ENCODE peak calls at places on chromosomes 1 and 21, in seven cellular contexts. One of them, this sample, is unnamed.

GRCh38 chr1:155485945-155486344 is 76.7 kb downstream of the ASH1L start:
- DNase-seq in esophagus squamous epithelium: no peak
- DNase-seq in neural progenitor cell: no peak
- DNase-seq in H9: no peak
- DNase-seq in ovary: no peak
- DNase-seq in dorsolateral prefrontal cortex: no peak
- DNase-seq in PC-9: no peak
- DNase-seq in this sample: no peak

GRCh38 chr1:205592443-205593003 is 39.3 kb downstream of the ELK4 start:
- DNase-seq in esophagus squamous epithelium: no peak
- DNase-seq in neural progenitor cell: no peak
- DNase-seq in dorsolateral prefrontal cortex: no peak
- DNase-seq in H9: no peak
- DNase-seq in PC-9: no peak
- DNase-seq in ovary: no peak
- DNase-seq in this sample: no peak

GRCh38 chr1:3599286-3599811 is 12.0 kb downstream of the MEGF6 start:
- DNase-seq in PC-9: no peak
- DNase-seq in neural progenitor cell: no peak
- DNase-seq in ovary: no peak
- DNase-seq in esophagus squamous epithelium: no peak
- DNase-seq in dorsolateral prefrontal cortex: peak
- DNase-seq in H9: no peak
- DNase-seq in this sample: no peak

GRCh38 chr1:226100436-226101347 is 38.2 kb downstream of the H3-3A start:
- DNase-seq in H9: no peak
- DNase-seq in esophagus squamous epithelium: no peak
- DNase-seq in PC-9: no peak
- DNase-seq in neural progenitor cell: peak
- DNase-seq in dorsolateral prefrontal cortex: no peak
- DNase-seq in ovary: no peak
- DNase-seq in this sample: no peak

GRCh38 chr1:233750139-233750538 is 136.2 kb downstream of the KCNK1 start:
- DNase-seq in neural progenitor cell: no peak
- DNase-seq in esophagus squamous epithelium: no peak
- DNase-seq in ovary: no peak
- DNase-seq in dorsolateral prefrontal cortex: no peak
- DNase-seq in PC-9: no peak
- DNase-seq in H9: no peak
- DNase-seq in this sample: no peak

GRCh38 chr1:95793893-95794292 is 559.9 kb downstream of the RWDD3 start:
- DNase-seq in ovary: no peak
- DNase-seq in esophagus squamous epithelium: no peak
- DNase-seq in PC-9: no peak
- DNase-seq in neural progenitor cell: peak
- DNase-seq in dorsolateral prefrontal cortex: no peak
- DNase-seq in H9: peak
- DNase-seq in this sample: no peak

GRCh38 chr1:154198756-154199562 is 7.1 kb upstream of the TPM3 start:
- DNase-seq in H9: peak
- DNase-seq in ovary: peak
- DNase-seq in PC-9: no peak
- DNase-seq in dorsolateral prefrontal cortex: no peak
- DNase-seq in esophagus squamous epithelium: no peak
- DNase-seq in neural progenitor cell: peak
- DNase-seq in this sample: no peak

GRCh38 chr1:49298304-49298703 is 521.6 kb upstream of the BEND5 start:
- DNase-seq in esophagus squamous epithelium: no peak
- DNase-seq in H9: peak
- DNase-seq in PC-9: no peak
- DNase-seq in ovary: peak
- DNase-seq in neural progenitor cell: no peak
- DNase-seq in dorsolateral prefrontal cortex: no peak
- DNase-seq in this sample: no peak

GRCh38 chr1:198878566-198878965 is 239.7 kb downstream of the PTPRC start:
- DNase-seq in dorsolateral prefrontal cortex: no peak
- DNase-seq in neural progenitor cell: no peak
- DNase-seq in ovary: no peak
- DNase-seq in PC-9: no peak
- DNase-seq in H9: no peak
- DNase-seq in esophagus squamous epithelium: no peak
- DNase-seq in this sample: no peak

GRCh38 chr1:66353207-66353606 is 180.7 kb upstream of the SGIP1 start:
- DNase-seq in neural progenitor cell: peak
- DNase-seq in PC-9: no peak
- DNase-seq in ovary: no peak
- DNase-seq in esophagus squamous epithelium: no peak
- DNase-seq in H9: peak
- DNase-seq in dorsolateral prefrontal cortex: peak
- DNase-seq in this sample: peak

GRCh38 chr1:214658785-214659184 is 55.8 kb downstream of the CENPF start:
- DNase-seq in PC-9: no peak
- DNase-seq in ovary: no peak
- DNase-seq in H9: no peak
- DNase-seq in neural progenitor cell: peak
- DNase-seq in dorsolateral prefrontal cortex: no peak
- DNase-seq in esophagus squamous epithelium: no peak
- DNase-seq in this sample: no peak

GRCh38 chr1:3283849-3284248 is 170.6 kb upstream of the ARHGEF16 start:
- DNase-seq in ovary: peak
- DNase-seq in neural progenitor cell: peak
- DNase-seq in dorsolateral prefrontal cortex: no peak
- DNase-seq in esophagus squamous epithelium: no peak
- DNase-seq in PC-9: no peak
- DNase-seq in H9: peak
- DNase-seq in this sample: no peak

GRCh38 chr1:46643368-46643775 is 24.8 kb downstream of the ATPAF1 start:
- DNase-seq in H9: no peak
- DNase-seq in neural progenitor cell: no peak
- DNase-seq in esophagus squamous epithelium: no peak
- DNase-seq in ovary: no peak
- DNase-seq in dorsolateral prefrontal cortex: no peak
- DNase-seq in PC-9: peak
- DNase-seq in this sample: no peak

GRCh38 chr1:235161685-235162327 is 756 bp upstream of the RBM34 start:
- DNase-seq in H9: no peak
- DNase-seq in PC-9: no peak
- DNase-seq in dorsolateral prefrontal cortex: no peak
- DNase-seq in ovary: no peak
- DNase-seq in esophagus squamous epithelium: no peak
- DNase-seq in neural progenitor cell: peak
- DNase-seq in this sample: no peak

GRCh38 chr1:201649776-201650607 is 111.1 kb downstream of the NAV1 start:
- DNase-seq in ovary: peak
- DNase-seq in dorsolateral prefrontal cortex: peak
- DNase-seq in PC-9: peak
- DNase-seq in neural progenitor cell: peak
- DNase-seq in H9: peak
- DNase-seq in esophagus squamous epithelium: no peak
- DNase-seq in this sample: peak

GRCh38 chr1:69982992-69983391 is 222.4 kb downstream of the LRRC40 start:
- DNase-seq in H9: no peak
- DNase-seq in dorsolateral prefrontal cortex: no peak
- DNase-seq in PC-9: no peak
- DNase-seq in esophagus squamous epithelium: no peak
- DNase-seq in ovary: no peak
- DNase-seq in neural progenitor cell: no peak
- DNase-seq in this sample: no peak

GRCh38 chr1:63532727-63533126 is 9.4 kb downstream of the EFCAB7 start:
- DNase-seq in dorsolateral prefrontal cortex: no peak
- DNase-seq in H9: no peak
- DNase-seq in esophagus squamous epithelium: no peak
- DNase-seq in PC-9: no peak
- DNase-seq in ovary: no peak
- DNase-seq in neural progenitor cell: no peak
- DNase-seq in this sample: no peak
- H3K27ac ChIP-seq in dorsolateral prefrontal cortex: no peak
- H3K27ac ChIP-seq in H9: no peak
- H3K27ac ChIP-seq in esophagus squamous epithelium: no peak
- H3K27ac ChIP-seq in PC-9: no peak
- H3K27ac ChIP-seq in ovary: no peak
- H3K27ac ChIP-seq in neural progenitor cell: no peak
- H3K27ac ChIP-seq in this sample: no peak

GRCh38 chr21:29232601-29233541 is 65.9 kb upstream of the BACH1 start:
- DNase-seq in ovary: no peak
- DNase-seq in PC-9: no peak
- DNase-seq in dorsolateral prefrontal cortex: no peak
- DNase-seq in H9: no peak
- DNase-seq in esophagus squamous epithelium: no peak
- DNase-seq in neural progenitor cell: no peak
- DNase-seq in this sample: no peak
- H3K27ac ChIP-seq in ovary: no peak
- H3K27ac ChIP-seq in PC-9: peak
- H3K27ac ChIP-seq in dorsolateral prefrontal cortex: no peak
- H3K27ac ChIP-seq in H9: no peak
- H3K27ac ChIP-seq in esophagus squamous epithelium: peak
- H3K27ac ChIP-seq in neural progenitor cell: no peak
- H3K27ac ChIP-seq in this sample: no peak

GRCh38 chr1:35887508-35887907 is 4.5 kb downstream of the AGO1 start:
- DNase-seq in ovary: no peak
- DNase-seq in dorsolateral prefrontal cortex: no peak
- DNase-seq in PC-9: no peak
- DNase-seq in esophagus squamous epithelium: no peak
- DNase-seq in H9: no peak
- DNase-seq in neural progenitor cell: no peak
- DNase-seq in this sample: no peak
- H3K27ac ChIP-seq in ovary: no peak
- H3K27ac ChIP-seq in dorsolateral prefrontal cortex: no peak
- H3K27ac ChIP-seq in PC-9: no peak
- H3K27ac ChIP-seq in esophagus squamous epithelium: no peak
- H3K27ac ChIP-seq in H9: no peak
- H3K27ac ChIP-seq in neural progenitor cell: no peak
- H3K27ac ChIP-seq in this sample: no peak

GRCh38 chr1:67626495-67627235 is 58.3 kb upstream of the GADD45A start:
- DNase-seq in dorsolateral prefrontal cortex: no peak
- DNase-seq in ovary: no peak
- DNase-seq in PC-9: peak
- DNase-seq in H9: no peak
- DNase-seq in esophagus squamous epithelium: no peak
- DNase-seq in neural progenitor cell: no peak
- DNase-seq in this sample: no peak

GRCh38 chr1:67627336-67627735 is 57.7 kb upstream of the GADD45A start:
- DNase-seq in H9: no peak
- DNase-seq in dorsolateral prefrontal cortex: no peak
- DNase-seq in ovary: no peak
- DNase-seq in esophagus squamous epithelium: no peak
- DNase-seq in neural progenitor cell: no peak
- DNase-seq in PC-9: no peak
- DNase-seq in this sample: no peak

GRCh38 chr1:67626090-67626489 is 58.9 kb upstream of the GADD45A start:
- DNase-seq in dorsolateral prefrontal cortex: no peak
- DNase-seq in neural progenitor cell: no peak
- DNase-seq in ovary: no peak
- DNase-seq in PC-9: no peak
- DNase-seq in esophagus squamous epithelium: no peak
- DNase-seq in H9: no peak
- DNase-seq in this sample: no peak

GRCh38 chr1:67629370-67630075 is 55.5 kb upstream of the GADD45A start:
- DNase-seq in ovary: no peak
- DNase-seq in PC-9: no peak
- DNase-seq in neural progenitor cell: no peak
- DNase-seq in esophagus squamous epithelium: no peak
- DNase-seq in dorsolateral prefrontal cortex: no peak
- DNase-seq in H9: no peak
- DNase-seq in this sample: no peak

GRCh38 chr1:67627906-67628305 is 57.1 kb upstream of the GADD45A start:
- DNase-seq in dorsolateral prefrontal cortex: no peak
- DNase-seq in PC-9: no peak
- DNase-seq in esophagus squamous epithelium: no peak
- DNase-seq in H9: no peak
- DNase-seq in ovary: no peak
- DNase-seq in neural progenitor cell: no peak
- DNase-seq in this sample: no peak
- H3K27ac ChIP-seq in dorsolateral prefrontal cortex: no peak
- H3K27ac ChIP-seq in PC-9: no peak
- H3K27ac ChIP-seq in esophagus squamous epithelium: no peak
- H3K27ac ChIP-seq in H9: no peak
- H3K27ac ChIP-seq in ovary: no peak
- H3K27ac ChIP-seq in neural progenitor cell: no peak
- H3K27ac ChIP-seq in this sample: no peak

DNA sequence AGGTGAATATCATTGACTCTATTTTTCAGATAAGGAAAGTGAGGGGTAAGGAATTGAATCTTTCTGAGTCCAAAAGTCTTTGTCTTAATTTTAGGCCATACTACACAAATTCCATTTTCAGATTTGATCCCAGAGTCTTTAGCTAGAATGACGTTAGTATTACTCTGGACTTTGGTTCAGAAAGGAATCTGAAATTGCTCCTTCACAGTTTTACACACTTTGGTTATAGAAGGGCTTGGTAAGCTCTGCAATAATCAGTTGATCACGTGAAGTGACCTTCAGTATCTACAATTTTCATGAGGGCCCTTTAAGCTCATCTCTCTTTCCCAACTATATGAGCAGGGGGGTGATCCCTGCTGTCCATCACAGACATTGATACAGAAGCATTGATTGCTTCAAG is 103.4 kb upstream of the ESRRG start:
- DNase-seq in ovary: no peak
- DNase-seq in neural progenitor cell: no peak
- DNase-seq in dorsolateral prefrontal cortex: no peak
- DNase-seq in PC-9: no peak
- DNase-seq in H9: no peak
- DNase-seq in esophagus squamous epithelium: no peak
- DNase-seq in this sample: no peak
- H3K27ac ChIP-seq in ovary: no peak
- H3K27ac ChIP-seq in neural progenitor cell: no peak
- H3K27ac ChIP-seq in dorsolateral prefrontal cortex: no peak
- H3K27ac ChIP-seq in PC-9: no peak
- H3K27ac ChIP-seq in H9: no peak
- H3K27ac ChIP-seq in esophagus squamous epithelium: no peak
- H3K27ac ChIP-seq in this sample: no peak

GRCh38 chr1:227747948-227748495 is 12.8 kb downstream of the SNAP47 start:
- DNase-seq in H9: no peak
- DNase-seq in neural progenitor cell: no peak
- DNase-seq in dorsolateral prefrontal cortex: no peak
- DNase-seq in PC-9: no peak
- DNase-seq in esophagus squamous epithelium: no peak
- DNase-seq in ovary: peak
- DNase-seq in this sample: no peak
- H3K27ac ChIP-seq in H9: no peak
- H3K27ac ChIP-seq in neural progenitor cell: no peak
- H3K27ac ChIP-seq in dorsolateral prefrontal cortex: no peak
- H3K27ac ChIP-seq in PC-9: no peak
- H3K27ac ChIP-seq in esophagus squamous epithelium: peak
- H3K27ac ChIP-seq in ovary: peak
- H3K27ac ChIP-seq in this sample: no peak

DNA sequence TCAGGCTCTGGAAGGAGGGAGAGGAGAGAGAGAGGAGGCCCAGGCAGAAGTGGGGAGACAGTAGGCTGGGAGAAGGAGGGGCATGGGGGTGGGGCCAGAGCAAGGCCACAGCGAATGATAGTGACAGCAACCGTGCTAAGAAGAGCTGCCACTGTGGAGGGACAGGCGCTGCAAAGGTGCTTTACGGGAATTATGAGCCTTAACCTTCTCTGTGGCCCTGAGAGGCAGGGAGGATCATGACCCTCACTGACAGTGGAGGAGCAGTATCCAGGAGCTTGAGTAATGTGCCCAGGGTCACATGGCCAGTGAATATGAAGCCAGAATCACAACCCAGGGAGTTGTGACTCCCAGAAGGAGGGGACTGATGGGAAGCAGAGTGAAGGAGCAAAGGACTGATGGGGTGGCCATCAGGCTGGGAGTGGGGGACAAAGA is 53.4 kb upstream of the RPL11 start:
- DNase-seq in ovary: no peak
- DNase-seq in PC-9: no peak
- DNase-seq in esophagus squamous epithelium: no peak
- DNase-seq in H9: no peak
- DNase-seq in neural progenitor cell: peak
- DNase-seq in dorsolateral prefrontal cortex: no peak
- DNase-seq in this sample: no peak
- H3K27ac ChIP-seq in ovary: no peak
- H3K27ac ChIP-seq in PC-9: no peak
- H3K27ac ChIP-seq in esophagus squamous epithelium: no peak
- H3K27ac ChIP-seq in H9: no peak
- H3K27ac ChIP-seq in neural progenitor cell: no peak
- H3K27ac ChIP-seq in dorsolateral prefrontal cortex: peak
- H3K27ac ChIP-seq in this sample: no peak